ENCODE peak calls at places on chromosomes 12 and 14, in ten cellular contexts. U is NCI-H1092; V is brain microvascular endothelial cell; L is endodermal cell; Q is effector CD8-positive, alpha-beta T cell; G is NCI-H82; C is SK-N-SH; M is uterus; F is dermis blood vessel endothelial cell; A is neuronal stem cell. W is an unnamed sample.

GRCh38 chr14:64790478-64790877 is 86.3 kb downstream of the PLEKHG3 start:
- DNase-seq in C (no peak), V (no peak), G (no peak), U (no peak), Q (no peak), A (peak), M (no peak), L (no peak), F (no peak), W (no peak)

GRCh38 chr12:113276306-113276705 is 55.0 kb downstream of the TPCN1 start:
- DNase-seq in A (peak), M (no peak), U (no peak), G (no peak), C (no peak), F (no peak), Q (no peak), V (no peak), L (no peak), W (no peak)

GRCh38 chr14:99989032-99989431 is 76.2 kb upstream of the EVL start:
- DNase-seq in A (no peak), C (no peak), V (no peak), L (no peak), U (no peak), F (no peak), G (no peak), M (no peak), Q (no peak), W (no peak)

GRCh38 chr12:28023156-28023887 is 50.8 kb upstream of the PTHLH start:
- DNase-seq in L (no peak), Q (no peak), M (no peak), U (no peak), C (no peak), G (no peak), F (peak), A (no peak), V (peak), W (no peak)

GRCh38 chr12:3116106-3116898 is 39.1 kb downstream of the TSPAN9 start:
- DNase-seq in F (peak), A (no peak), V (no peak), U (no peak), C (no peak), L (no peak), M (no peak), Q (no peak), G (no peak), W (no peak)

GRCh38 chr12:39572551-39572950 is 47.1 kb downstream of the ABCD2 start:
- DNase-seq in C (no peak), M (no peak), Q (no peak), A (no peak), L (no peak), G (peak), F (no peak), U (no peak), V (no peak), W (no peak)

GRCh38 chr12:110312581-110313360 is 31.7 kb downstream of the ATP2A2 start:
- DNase-seq in C (no peak), G (no peak), U (no peak), M (no peak), F (peak), V (peak), A (no peak), Q (no peak), L (peak), W (no peak)

GRCh38 chr14:95038521-95039250 is 118.6 kb downstream of the DICER1 start:
- DNase-seq in F (no peak), U (no peak), M (no peak), A (no peak), Q (no peak), L (no peak), V (no peak), C (no peak), G (no peak), W (no peak)

GRCh38 chr12:98578821-98579220 is 14.7 kb upstream of the SLC25A3 start:
- DNase-seq in F (peak), C (no peak), L (peak), V (peak), Q (no peak), G (no peak), U (no peak), A (no peak), M (no peak), W (no peak)

GRCh38 chr12:29591140-29592020 is 93.9 kb upstream of the OVCH1 start:
- DNase-seq in C (no peak), U (no peak), V (peak), A (peak), M (no peak), G (peak), F (no peak), Q (no peak), L (peak), W (peak)

GRCh38 chr12:77402726-77403125 is 337.4 kb upstream of the E2F7 start:
- DNase-seq in V (peak), U (peak), L (no peak), C (no peak), A (no peak), M (no peak), Q (no peak), G (peak), F (peak), W (no peak)

GRCh38 chr12:86193931-86194330 is 62.3 kb downstream of the MGAT4C start:
- DNase-seq in V (no peak), F (peak), U (no peak), G (no peak), Q (no peak), L (no peak), A (no peak), M (no peak), C (no peak), W (no peak)

GRCh38 chr14:54050759-54051158 is 94.1 kb upstream of the BMP4 start:
- DNase-seq in C (no peak), U (no peak), M (no peak), A (no peak), G (no peak), F (no peak), L (no peak), V (no peak), Q (no peak), W (no peak)

GRCh38 chr14:68253878-68254528 is 434.4 kb downstream of the RAD51B start:
- DNase-seq in V (no peak), F (no peak), L (no peak), Q (no peak), G (no peak), A (no peak), C (no peak), U (no peak), M (no peak), W (no peak)

GRCh38 chr12:3357950-3358525 is 133.0 kb upstream of the PRMT8 start:
- DNase-seq in A (no peak), U (no peak), M (no peak), F (no peak), C (no peak), L (no peak), G (no peak), Q (no peak), V (no peak), W (no peak)

GRCh38 chr12:67981236-67982164 is 7.7 kb upstream of the IFNG-AS1 start:
- DNase-seq in M (no peak), G (no peak), U (no peak), F (no peak), Q (no peak), V (peak), A (no peak), C (no peak), L (no peak), W (no peak)

GRCh38 chr14:22414876-22415632 is 174.0 kb downstream of the DAD1 start:
- DNase-seq in C (no peak), F (no peak), L (no peak), A (no peak), Q (no peak), G (no peak), M (no peak), V (no peak), U (no peak), W (no peak)

GRCh38 chr14:74347096-74347794 is 1.0 kb upstream of the VRTN start:
- DNase-seq in U (no peak), V (no peak), M (no peak), Q (no peak), A (no peak), F (no peak), C (no peak), G (no peak), L (peak), W (no peak)

GRCh38 chr12:60337865-60338549 is 742.2 kb downstream of the SLC16A7 start:
- DNase-seq in G (no peak), A (no peak), V (no peak), Q (no peak), M (no peak), C (no peak), U (no peak), L (no peak), F (no peak), W (no peak)

W was measured in neural crest cell.